ENCODE peak calls at places on chromosomes 12 and 14, in seven cellular contexts. One of them, this sample, is unnamed. For H3K36me3, H3K4me1 and H3K9me2, the result is how much of the 10 kb centered on the place peaks cover.

GRCh38 chr12:19139795-19140194 is 10.3 kb downstream of the PLEKHA5 start:
- DNase-seq in GM23248: no peak
- DNase-seq in GM23338: no peak
- DNase-seq in hepatocyte: no peak
- DNase-seq in OCI-LY7: no peak
- DNase-seq in HCT116: no peak
- DNase-seq in PC-3: no peak
- DNase-seq in this sample: no peak

GRCh38 chr14:55600784-55601561 is 21.0 kb downstream of the KTN1 start:
- DNase-seq in GM23248: peak
- DNase-seq in GM23338: no peak
- DNase-seq in hepatocyte: no peak
- DNase-seq in OCI-LY7: no peak
- DNase-seq in HCT116: no peak
- DNase-seq in PC-3: peak
- DNase-seq in this sample: no peak

GRCh38 chr14:52365071-52365470 is 51.0 kb downstream of the PTGER2 start:
- DNase-seq in GM23248: no peak
- DNase-seq in GM23338: no peak
- DNase-seq in hepatocyte: no peak
- DNase-seq in OCI-LY7: no peak
- DNase-seq in HCT116: no peak
- DNase-seq in PC-3: no peak
- DNase-seq in this sample: no peak

GRCh38 chr12:132343294-132343972 is 14.0 kb upstream of the GALNT9 start:
- DNase-seq in GM23248: no peak
- DNase-seq in GM23338: no peak
- DNase-seq in hepatocyte: no peak
- DNase-seq in OCI-LY7: no peak
- DNase-seq in HCT116: no peak
- DNase-seq in PC-3: no peak
- DNase-seq in this sample: no peak

GRCh38 chr12:98424726-98425401 is 90.5 kb upstream of the TMPO start:
- DNase-seq in GM23248: peak
- DNase-seq in GM23338: peak
- DNase-seq in hepatocyte: peak
- DNase-seq in OCI-LY7: peak
- DNase-seq in HCT116: peak
- DNase-seq in PC-3: peak
- DNase-seq in this sample: peak

GRCh38 chr14:94665121-94665520 is 52.9 kb downstream of the SERPINA3 start:
- DNase-seq in GM23248: peak
- DNase-seq in GM23338: no peak
- DNase-seq in hepatocyte: no peak
- DNase-seq in OCI-LY7: no peak
- DNase-seq in HCT116: no peak
- DNase-seq in PC-3: no peak
- DNase-seq in this sample: no peak

GRCh38 chr12:52074006-52074405 is 4.2 kb downstream of the ATG101 start:
- DNase-seq in GM23248: peak
- DNase-seq in GM23338: no peak
- DNase-seq in hepatocyte: no peak
- DNase-seq in OCI-LY7: no peak
- DNase-seq in HCT116: no peak
- DNase-seq in PC-3: peak
- DNase-seq in this sample: no peak

GRCh38 chr12:126437934-126438333 is 1372.7 kb downstream of the AACS start:
- DNase-seq in GM23248: no peak
- DNase-seq in GM23338: no peak
- DNase-seq in hepatocyte: no peak
- DNase-seq in OCI-LY7: no peak
- DNase-seq in HCT116: no peak
- DNase-seq in PC-3: no peak
- DNase-seq in this sample: no peak

GRCh38 chr12:126534495-126534894 is 1469.3 kb downstream of the AACS start:
- DNase-seq in GM23248: no peak
- DNase-seq in GM23338: no peak
- DNase-seq in hepatocyte: no peak
- DNase-seq in OCI-LY7: no peak
- DNase-seq in HCT116: no peak
- DNase-seq in PC-3: no peak
- DNase-seq in this sample: no peak

GRCh38 chr12:121278450-121279375 is 17.8 kb downstream of the CAMKK2 start:
- DNase-seq in GM23248: peak
- DNase-seq in GM23338: no peak
- DNase-seq in hepatocyte: no peak
- DNase-seq in OCI-LY7: no peak
- DNase-seq in HCT116: no peak
- DNase-seq in PC-3: no peak
- DNase-seq in this sample: no peak

GRCh38 chr12:8689606-8690175 is 8.1 kb upstream of the RIMKLB start:
- DNase-seq in GM23248: no peak
- DNase-seq in GM23338: peak
- DNase-seq in hepatocyte: no peak
- DNase-seq in OCI-LY7: no peak
- DNase-seq in HCT116: no peak
- DNase-seq in PC-3: no peak
- DNase-seq in this sample: no peak

GRCh38 chr14:36719823-36720222 is 58.2 kb downstream of the PAX9 start:
- DNase-seq in GM23248: no peak
- DNase-seq in GM23338: no peak
- DNase-seq in hepatocyte: no peak
- DNase-seq in OCI-LY7: no peak
- DNase-seq in HCT116: no peak
- DNase-seq in PC-3: no peak
- DNase-seq in this sample: no peak

GRCh38 chr12:8870591-8870990 is 43.7 kb upstream of the PHC1 start:
- DNase-seq in GM23248: no peak
- DNase-seq in GM23338: no peak
- DNase-seq in hepatocyte: no peak
- DNase-seq in OCI-LY7: no peak
- DNase-seq in HCT116: no peak
- DNase-seq in PC-3: no peak
- DNase-seq in this sample: no peak

GRCh38 chr14:71555654-71556559 is 376.3 kb upstream of the RGS6 start:
- DNase-seq in GM23248: peak
- DNase-seq in GM23338: no peak
- DNase-seq in hepatocyte: peak
- DNase-seq in OCI-LY7: peak
- DNase-seq in HCT116: no peak
- DNase-seq in PC-3: no peak
- DNase-seq in this sample: no peak

GRCh38 chr12:645563-646071 is 17.6 kb downstream of the NINJ2 start:
- DNase-seq in GM23248: peak
- DNase-seq in GM23338: no peak
- DNase-seq in hepatocyte: no peak
- DNase-seq in OCI-LY7: no peak
- DNase-seq in HCT116: no peak
- DNase-seq in PC-3: peak
- DNase-seq in this sample: no peak

GRCh38 chr12:67827820-67828383 is 161.3 kb upstream of the IFNG-AS1 start:
- DNase-seq in GM23248: peak
- DNase-seq in GM23338: no peak
- DNase-seq in hepatocyte: peak
- DNase-seq in OCI-LY7: no peak
- DNase-seq in HCT116: peak
- DNase-seq in PC-3: peak
- DNase-seq in this sample: no peak

GRCh38 chr14:54169254-54169924 is 212.8 kb upstream of the BMP4 start:
- DNase-seq in GM23248: peak
- DNase-seq in GM23338: no peak
- DNase-seq in hepatocyte: no peak
- DNase-seq in OCI-LY7: no peak
- DNase-seq in HCT116: peak
- DNase-seq in PC-3: peak
- DNase-seq in this sample: no peak

GRCh38 chr14:92315050-92315785 is 7.7 kb upstream of the SLC24A4 start:
- DNase-seq in GM23248: no peak
- DNase-seq in GM23338: no peak
- DNase-seq in hepatocyte: no peak
- DNase-seq in OCI-LY7: no peak
- DNase-seq in HCT116: no peak
- DNase-seq in PC-3: no peak
- DNase-seq in this sample: no peak

DNA sequence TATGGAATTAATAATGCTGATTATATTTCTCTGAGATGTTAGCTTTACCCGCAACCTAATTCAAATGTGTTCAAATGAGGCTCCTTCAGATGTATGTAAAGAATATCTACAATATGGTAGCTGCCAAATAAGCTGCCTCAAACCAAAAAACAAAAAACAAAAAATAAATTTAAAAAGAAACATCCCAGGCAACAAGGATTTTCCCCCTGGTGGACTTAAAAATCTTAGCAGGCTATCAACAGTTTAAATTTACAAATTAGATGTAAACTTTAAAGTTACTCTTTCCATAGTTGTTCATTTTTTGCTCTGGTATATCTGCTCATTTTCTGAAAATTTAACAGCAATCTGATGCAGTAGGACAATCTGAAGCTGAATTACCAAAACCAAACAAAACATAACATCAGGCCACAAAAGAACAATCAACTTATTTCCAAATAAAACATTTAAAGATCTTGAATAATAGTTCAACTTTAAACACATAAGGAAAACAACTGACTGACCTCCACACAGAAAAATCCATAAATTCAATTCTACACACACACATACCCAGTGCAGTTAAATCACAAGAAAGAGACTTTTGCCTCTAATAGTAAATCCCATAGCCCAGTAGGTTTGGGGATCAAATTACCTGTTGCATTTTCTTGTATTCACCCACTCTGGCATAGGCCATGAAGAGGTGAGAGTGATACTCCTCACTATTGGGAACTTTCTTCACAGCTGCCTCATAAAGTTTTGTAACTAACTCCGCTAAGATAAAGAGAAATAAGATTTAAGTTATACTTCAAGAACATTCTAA is 21.3 kb downstream of the NAA25 start:
- DNase-seq in GM23248: peak
- DNase-seq in GM23338: peak
- DNase-seq in hepatocyte: no peak
- DNase-seq in OCI-LY7: no peak
- DNase-seq in HCT116: no peak
- DNase-seq in PC-3: no peak
- DNase-seq in this sample: no peak
- H3K36me3 ChIP-seq in GM23248: under half
- H3K36me3 ChIP-seq in GM23338: under half
- H3K36me3 ChIP-seq in hepatocyte: under half
- H3K36me3 ChIP-seq in OCI-LY7: half or more
- H3K36me3 ChIP-seq in HCT116: under half
- H3K36me3 ChIP-seq in PC-3: half or more
- H3K36me3 ChIP-seq in this sample: under half

GRCh38 chr14:24237463-24237955 is 4.8 kb downstream of the GMPR2 start:
- DNase-seq in GM23248: no peak
- DNase-seq in GM23338: no peak
- DNase-seq in hepatocyte: no peak
- DNase-seq in OCI-LY7: no peak
- DNase-seq in HCT116: no peak
- DNase-seq in PC-3: no peak
- DNase-seq in this sample: no peak
- H3K4me1 ChIP-seq in GM23248: under half
- H3K4me1 ChIP-seq in GM23338: under half
- H3K4me1 ChIP-seq in hepatocyte: under half
- H3K4me1 ChIP-seq in OCI-LY7: under half
- H3K4me1 ChIP-seq in HCT116: under half
- H3K4me1 ChIP-seq in PC-3: half or more
- H3K4me1 ChIP-seq in this sample: under half

DNA sequence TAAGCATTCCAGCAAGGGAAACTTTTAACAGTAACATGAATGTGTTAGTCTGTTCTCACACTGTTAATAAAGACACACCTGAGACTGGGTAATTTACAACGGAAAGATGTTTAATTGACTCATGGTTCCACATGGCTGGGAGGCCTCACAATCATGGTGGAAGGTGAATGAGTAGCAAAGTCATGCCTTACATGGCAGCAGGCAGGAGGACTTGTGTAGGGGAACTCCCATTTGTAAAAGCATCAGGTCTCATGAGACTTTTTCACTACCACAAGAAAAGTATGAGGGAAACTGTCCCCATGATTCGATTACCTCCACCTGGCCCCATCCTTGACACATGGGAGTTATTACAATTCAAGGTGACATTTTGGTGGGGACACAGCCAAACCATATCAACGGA is 168.3 kb downstream of the PAH start:
- DNase-seq in GM23248: no peak
- DNase-seq in GM23338: no peak
- DNase-seq in hepatocyte: no peak
- DNase-seq in OCI-LY7: no peak
- DNase-seq in HCT116: no peak
- DNase-seq in PC-3: no peak
- DNase-seq in this sample: no peak
- H3K9me2 ChIP-seq in GM23248: under half
- H3K9me2 ChIP-seq in GM23338: under half
- H3K9me2 ChIP-seq in hepatocyte: under half
- H3K9me2 ChIP-seq in OCI-LY7: under half
- H3K9me2 ChIP-seq in HCT116: under half
- H3K9me2 ChIP-seq in PC-3: under half
- H3K9me2 ChIP-seq in this sample: under half

GRCh38 chr12:45959728-45960127 is 30.6 kb downstream of the SCAF11 start:
- DNase-seq in GM23248: no peak
- DNase-seq in GM23338: no peak
- DNase-seq in hepatocyte: no peak
- DNase-seq in OCI-LY7: no peak
- DNase-seq in HCT116: no peak
- DNase-seq in PC-3: no peak
- DNase-seq in this sample: no peak

GRCh38 chr12:45959025-45959424 is 31.3 kb downstream of the SCAF11 start:
- DNase-seq in GM23248: no peak
- DNase-seq in GM23338: no peak
- DNase-seq in hepatocyte: no peak
- DNase-seq in OCI-LY7: no peak
- DNase-seq in HCT116: no peak
- DNase-seq in PC-3: no peak
- DNase-seq in this sample: no peak

GRCh38 chr12:45966486-45966885 is 23.9 kb downstream of the SCAF11 start:
- DNase-seq in GM23248: peak
- DNase-seq in GM23338: peak
- DNase-seq in hepatocyte: no peak
- DNase-seq in OCI-LY7: no peak
- DNase-seq in HCT116: no peak
- DNase-seq in PC-3: no peak
- DNase-seq in this sample: no peak

DNA sequence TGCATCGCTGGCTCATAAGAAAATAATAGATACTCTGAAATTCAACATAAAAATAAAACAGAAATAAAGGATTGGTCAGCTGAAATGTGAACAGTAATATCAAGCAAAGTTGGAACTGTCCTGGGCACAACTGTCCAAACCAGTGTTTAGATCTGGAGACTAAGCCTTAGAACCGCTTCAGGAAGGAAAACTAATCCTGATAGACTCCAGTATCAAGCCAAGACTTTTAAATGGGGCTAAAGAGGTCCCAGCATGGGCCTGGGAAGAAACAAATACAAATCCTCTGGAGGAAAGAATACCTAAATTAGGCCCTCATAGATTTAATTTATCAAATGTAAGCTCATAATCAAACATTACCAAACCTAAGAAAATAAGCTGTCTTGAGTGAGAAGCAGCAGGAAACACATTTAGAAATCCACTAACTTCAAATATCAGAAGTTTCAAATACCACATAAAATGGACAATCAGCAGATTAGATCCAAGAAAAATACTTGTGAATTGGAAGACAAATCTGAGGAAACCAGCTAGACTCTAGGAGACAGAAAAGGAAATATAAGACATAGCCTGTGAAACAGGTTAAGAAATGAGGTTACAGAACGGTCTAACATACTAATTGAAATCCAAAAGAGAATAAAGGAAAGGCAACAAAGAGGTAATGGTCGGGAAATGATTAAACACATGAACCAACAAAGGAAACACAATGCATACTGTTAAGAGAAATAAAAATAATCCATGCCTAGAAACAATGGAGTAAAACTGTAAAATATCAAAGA is 27.6 kb downstream of the SCAF11 start:
- DNase-seq in GM23248: no peak
- DNase-seq in GM23338: no peak
- DNase-seq in hepatocyte: no peak
- DNase-seq in OCI-LY7: no peak
- DNase-seq in HCT116: no peak
- DNase-seq in PC-3: no peak
- DNase-seq in this sample: no peak
- H3K36me3 ChIP-seq in GM23248: under half
- H3K36me3 ChIP-seq in GM23338: under half
- H3K36me3 ChIP-seq in hepatocyte: under half
- H3K36me3 ChIP-seq in OCI-LY7: half or more
- H3K36me3 ChIP-seq in HCT116: under half
- H3K36me3 ChIP-seq in PC-3: under half
- H3K36me3 ChIP-seq in this sample: half or more

This sample was measured in Karpas-422.